ENCODE peak calls at places on chromosomes 4 and X, in four cellular contexts. One of them, this sample, is unnamed.

GRCh38 chr4:34236118-34236517 is 2008.2 kb downstream of the ARAP2 start:
- DNase-seq in T-helper 9 cell: no peak
- DNase-seq in choroid plexus epithelial cell: no peak
- DNase-seq in nucleus accumbens: no peak
- DNase-seq in this sample: no peak

GRCh38 chr4:152847376-152847775 is 67.6 kb downstream of the ARFIP1 start:
- DNase-seq in T-helper 9 cell: no peak
- DNase-seq in choroid plexus epithelial cell: no peak
- DNase-seq in nucleus accumbens: no peak
- DNase-seq in this sample: no peak

GRCh38 chr4:38034986-38035882 is 75.0 kb downstream of the PTTG2 start:
- DNase-seq in T-helper 9 cell: peak
- DNase-seq in choroid plexus epithelial cell: peak
- DNase-seq in nucleus accumbens: no peak
- DNase-seq in this sample: peak

GRCh38 chr4:148054275-148054674 is 322.4 kb downstream of the ARHGAP10 start:
- DNase-seq in T-helper 9 cell: no peak
- DNase-seq in choroid plexus epithelial cell: peak
- DNase-seq in nucleus accumbens: no peak
- DNase-seq in this sample: no peak

GRCh38 chr4:152485726-152486276 is 50.1 kb downstream of the FBXW7 start:
- DNase-seq in T-helper 9 cell: no peak
- DNase-seq in choroid plexus epithelial cell: peak
- DNase-seq in nucleus accumbens: no peak
- DNase-seq in this sample: peak

GRCh38 chrX:47078129-47079043 is at the start of gene RGN:
- DNase-seq in T-helper 9 cell: no peak
- DNase-seq in choroid plexus epithelial cell: no peak
- DNase-seq in nucleus accumbens: no peak
- DNase-seq in this sample: no peak

GRCh38 chr4:168598191-168598590 is 101.3 kb downstream of the PALLD start:
- DNase-seq in T-helper 9 cell: no peak
- DNase-seq in choroid plexus epithelial cell: peak
- DNase-seq in nucleus accumbens: no peak
- DNase-seq in this sample: no peak

GRCh38 chrX:148535639-148536038 is 35.2 kb downstream of the AFF2 start:
- DNase-seq in T-helper 9 cell: no peak
- DNase-seq in choroid plexus epithelial cell: no peak
- DNase-seq in nucleus accumbens: no peak
- DNase-seq in this sample: no peak

GRCh38 chrX:85992811-85993229 is 54.5 kb downstream of the CHM start:
- DNase-seq in T-helper 9 cell: no peak
- DNase-seq in choroid plexus epithelial cell: peak
- DNase-seq in nucleus accumbens: no peak
- DNase-seq in this sample: peak

GRCh38 chr4:163484906-163485305 is 9.6 kb upstream of the TMA16 start:
- DNase-seq in T-helper 9 cell: peak
- DNase-seq in choroid plexus epithelial cell: peak
- DNase-seq in nucleus accumbens: no peak
- DNase-seq in this sample: peak

GRCh38 chrX:54452920-54453319 is 12.7 kb downstream of the TSR2 start:
- DNase-seq in T-helper 9 cell: no peak
- DNase-seq in choroid plexus epithelial cell: peak
- DNase-seq in nucleus accumbens: no peak
- DNase-seq in this sample: no peak

GRCh38 chrX:65196758-65197371 is 220.6 kb upstream of the ZC4H2 start:
- DNase-seq in T-helper 9 cell: no peak
- DNase-seq in choroid plexus epithelial cell: no peak
- DNase-seq in nucleus accumbens: no peak
- DNase-seq in this sample: no peak

GRCh38 chr4:116223059-116223732 is 862.2 kb downstream of the TRAM1L1 start:
- DNase-seq in T-helper 9 cell: no peak
- DNase-seq in choroid plexus epithelial cell: no peak
- DNase-seq in nucleus accumbens: no peak
- DNase-seq in this sample: no peak

GRCh38 chr4:123559955-123560669 is 163.5 kb downstream of the SPRY1 start:
- DNase-seq in T-helper 9 cell: no peak
- DNase-seq in choroid plexus epithelial cell: peak
- DNase-seq in nucleus accumbens: no peak
- DNase-seq in this sample: peak

GRCh38 chr4:112517067-112517588 is 1.1 kb upstream of the NEUROG2 start:
- DNase-seq in T-helper 9 cell: no peak
- DNase-seq in choroid plexus epithelial cell: no peak
- DNase-seq in nucleus accumbens: no peak
- DNase-seq in this sample: no peak

GRCh38 chr4:144318797-144319196 is 178.3 kb upstream of the GYPA start:
- DNase-seq in T-helper 9 cell: no peak
- DNase-seq in choroid plexus epithelial cell: no peak
- DNase-seq in nucleus accumbens: no peak
- DNase-seq in this sample: no peak

GRCh38 chr4:99362768-99363167 is 10.2 kb upstream of the ADH1C start:
- DNase-seq in T-helper 9 cell: no peak
- DNase-seq in choroid plexus epithelial cell: peak
- DNase-seq in nucleus accumbens: no peak
- DNase-seq in this sample: no peak

GRCh38 chr4:151690884-151691283 is 69.9 kb downstream of the GATB start:
- DNase-seq in T-helper 9 cell: no peak
- DNase-seq in choroid plexus epithelial cell: no peak
- DNase-seq in nucleus accumbens: no peak
- DNase-seq in this sample: peak

GRCh38 chr4:158020734-158021346 is 152.0 kb downstream of the GASK1B start:
- DNase-seq in T-helper 9 cell: no peak
- DNase-seq in choroid plexus epithelial cell: peak
- DNase-seq in nucleus accumbens: no peak
- DNase-seq in this sample: peak

GRCh38 chr4:5746829-5747745 is 36.1 kb downstream of the EVC start:
- DNase-seq in T-helper 9 cell: no peak
- DNase-seq in choroid plexus epithelial cell: peak
- DNase-seq in nucleus accumbens: no peak
- DNase-seq in this sample: peak

GRCh38 chrX:68942141-68942540 is 113.3 kb downstream of the EFNB1 start:
- DNase-seq in T-helper 9 cell: no peak
- DNase-seq in choroid plexus epithelial cell: no peak
- DNase-seq in nucleus accumbens: no peak
- DNase-seq in this sample: no peak

GRCh38 chrX:103678199-103678993 is 8.1 kb downstream of the MORF4L2 start:
- DNase-seq in T-helper 9 cell: no peak
- DNase-seq in choroid plexus epithelial cell: no peak
- DNase-seq in nucleus accumbens: no peak
- DNase-seq in this sample: peak

GRCh38 chr4:24519649-24520048 is 64.7 kb downstream of the DHX15 start:
- DNase-seq in T-helper 9 cell: no peak
- DNase-seq in choroid plexus epithelial cell: peak
- DNase-seq in nucleus accumbens: no peak
- DNase-seq in this sample: peak

GRCh38 chr4:15577508-15577907 is 77.6 kb downstream of the FBXL5 start:
- DNase-seq in T-helper 9 cell: no peak
- DNase-seq in choroid plexus epithelial cell: peak
- DNase-seq in nucleus accumbens: no peak
- DNase-seq in this sample: peak